ENCODE peak calls at places on chromosomes 4 and X, in eight cellular contexts. One of them, this sample, is unnamed.

GRCh38 chrX:153551135-153551534 is 33.7 kb downstream of the ATP2B3 start:
- DNase-seq in astrocyte of the hippocampus: no peak
- DNase-seq in T-cell: no peak
- DNase-seq in iris pigment epithelial cell: peak
- DNase-seq in caudate nucleus: no peak
- DNase-seq in cerebellum: no peak
- DNase-seq in anterior cingulate cortex: no peak
- DNase-seq in NCI-H1694 treated with DMSO at 0.1 percent for 48 hours: no peak
- DNase-seq in this sample: peak

GRCh38 chr4:61068745-61069144 is 131.4 kb upstream of the ADGRL3 start:
- DNase-seq in anterior cingulate cortex: no peak
- DNase-seq in NCI-H1694 treated with DMSO at 0.1 percent for 48 hours: no peak
- DNase-seq in cerebellum: no peak
- DNase-seq in caudate nucleus: no peak
- DNase-seq in T-cell: no peak
- DNase-seq in iris pigment epithelial cell: peak
- DNase-seq in astrocyte of the hippocampus: peak
- DNase-seq in this sample: peak

GRCh38 chr4:223913-224497 is 81.3 kb downstream of the ZNF732 start:
- DNase-seq in NCI-H1694 treated with DMSO at 0.1 percent for 48 hours: no peak
- DNase-seq in iris pigment epithelial cell: no peak
- DNase-seq in T-cell: no peak
- DNase-seq in astrocyte of the hippocampus: no peak
- DNase-seq in anterior cingulate cortex: no peak
- DNase-seq in cerebellum: no peak
- DNase-seq in caudate nucleus: no peak
- DNase-seq in this sample: no peak

GRCh38 chr4:47837582-47838294 is at the start of gene CORIN:
- DNase-seq in caudate nucleus: no peak
- DNase-seq in cerebellum: no peak
- DNase-seq in astrocyte of the hippocampus: no peak
- DNase-seq in iris pigment epithelial cell: no peak
- DNase-seq in anterior cingulate cortex: no peak
- DNase-seq in T-cell: no peak
- DNase-seq in NCI-H1694 treated with DMSO at 0.1 percent for 48 hours: no peak
- DNase-seq in this sample: no peak

GRCh38 chrX:47499291-47499690 is 16.3 kb upstream of the ZNF41 start:
- DNase-seq in T-cell: no peak
- DNase-seq in anterior cingulate cortex: no peak
- DNase-seq in iris pigment epithelial cell: peak
- DNase-seq in cerebellum: no peak
- DNase-seq in caudate nucleus: no peak
- DNase-seq in NCI-H1694 treated with DMSO at 0.1 percent for 48 hours: no peak
- DNase-seq in astrocyte of the hippocampus: no peak
- DNase-seq in this sample: no peak

GRCh38 chr4:4254666-4255065 is 6.6 kb upstream of the TMEM128 start:
- DNase-seq in cerebellum: no peak
- DNase-seq in astrocyte of the hippocampus: no peak
- DNase-seq in T-cell: no peak
- DNase-seq in NCI-H1694 treated with DMSO at 0.1 percent for 48 hours: no peak
- DNase-seq in iris pigment epithelial cell: no peak
- DNase-seq in caudate nucleus: peak
- DNase-seq in anterior cingulate cortex: no peak
- DNase-seq in this sample: no peak

GRCh38 chr4:2685541-2685940 is 70.6 kb downstream of the TNIP2 start:
- DNase-seq in NCI-H1694 treated with DMSO at 0.1 percent for 48 hours: no peak
- DNase-seq in cerebellum: no peak
- DNase-seq in astrocyte of the hippocampus: no peak
- DNase-seq in iris pigment epithelial cell: peak
- DNase-seq in anterior cingulate cortex: no peak
- DNase-seq in T-cell: no peak
- DNase-seq in caudate nucleus: no peak
- DNase-seq in this sample: no peak

GRCh38 chrX:108167211-108167872 is 75.8 kb downstream of the ATG4A start:
- DNase-seq in cerebellum: no peak
- DNase-seq in caudate nucleus: no peak
- DNase-seq in iris pigment epithelial cell: peak
- DNase-seq in astrocyte of the hippocampus: peak
- DNase-seq in NCI-H1694 treated with DMSO at 0.1 percent for 48 hours: no peak
- DNase-seq in anterior cingulate cortex: no peak
- DNase-seq in T-cell: no peak
- DNase-seq in this sample: no peak

GRCh38 chrX:15202458-15203177 is 67.3 kb downstream of the ASB9 start:
- DNase-seq in cerebellum: no peak
- DNase-seq in astrocyte of the hippocampus: peak
- DNase-seq in caudate nucleus: no peak
- DNase-seq in anterior cingulate cortex: no peak
- DNase-seq in iris pigment epithelial cell: peak
- DNase-seq in NCI-H1694 treated with DMSO at 0.1 percent for 48 hours: no peak
- DNase-seq in T-cell: no peak
- DNase-seq in this sample: peak

GRCh38 chr4:140103676-140104075 is 50.3 kb downstream of the MAML3 start:
- DNase-seq in cerebellum: peak
- DNase-seq in anterior cingulate cortex: no peak
- DNase-seq in NCI-H1694 treated with DMSO at 0.1 percent for 48 hours: no peak
- DNase-seq in iris pigment epithelial cell: peak
- DNase-seq in astrocyte of the hippocampus: no peak
- DNase-seq in caudate nucleus: no peak
- DNase-seq in T-cell: no peak
- DNase-seq in this sample: peak

GRCh38 chr4:146113171-146113570 is 62.3 kb upstream of the LSM6 start:
- DNase-seq in caudate nucleus: no peak
- DNase-seq in cerebellum: no peak
- DNase-seq in anterior cingulate cortex: no peak
- DNase-seq in NCI-H1694 treated with DMSO at 0.1 percent for 48 hours: no peak
- DNase-seq in T-cell: no peak
- DNase-seq in astrocyte of the hippocampus: no peak
- DNase-seq in iris pigment epithelial cell: no peak
- DNase-seq in this sample: no peak

GRCh38 chrX:87580862-87581261 is 63.3 kb downstream of the KLHL4 start:
- DNase-seq in iris pigment epithelial cell: no peak
- DNase-seq in T-cell: no peak
- DNase-seq in NCI-H1694 treated with DMSO at 0.1 percent for 48 hours: no peak
- DNase-seq in cerebellum: no peak
- DNase-seq in caudate nucleus: no peak
- DNase-seq in astrocyte of the hippocampus: no peak
- DNase-seq in anterior cingulate cortex: no peak
- DNase-seq in this sample: no peak